ENCODE peak calls at places on chromosomes 4 and X, in nine cellular contexts. One of them, this sample, is unnamed.

GRCh38 chrX:44451056-44451455 is 91.6 kb downstream of the FUNDC1 start:
- DNase-seq in PC-3: no peak
- DNase-seq in activated T-helper 9 cell treated with anti-CD3 and anti-CD28 coated beads, Interleukin-2, amount 50 U/mL, for 16 hours: no peak
- DNase-seq in left lung: no peak
- DNase-seq in stimulated activated naive B cell treated with anti-CD40 and anti-IgM and Interleukin-4, amounts not matched to agents 10 μg/mL and 1 μg/mL and 100 μg/mL, for 72 hours: no peak
- DNase-seq in ELF-1: peak; percentile 27
- DNase-seq in prostate gland: no peak
- DNase-seq in activated effector memory CD4-positive, alpha-beta T cell treated with anti-CD3 and anti-CD28 coated beads, Interleukin-2, amount 50 U/mL, for 16 hours: no peak
- DNase-seq in uterus: no peak
- DNase-seq in this sample: no peak

GRCh38 chr4:24930136-24930535 is 17.3 kb upstream of the CCDC149 start:
- DNase-seq in activated T-helper 9 cell treated with anti-CD3 and anti-CD28 coated beads, Interleukin-2, amount 50 U/mL, for 16 hours: no peak
- DNase-seq in prostate gland: no peak
- DNase-seq in left lung: no peak
- DNase-seq in uterus: no peak
- DNase-seq in stimulated activated naive B cell treated with anti-CD40 and anti-IgM and Interleukin-4, amounts not matched to agents 10 μg/mL and 1 μg/mL and 100 μg/mL, for 72 hours: no peak
- DNase-seq in ELF-1: no peak
- DNase-seq in PC-3: peak; percentile 15
- DNase-seq in activated effector memory CD4-positive, alpha-beta T cell treated with anti-CD3 and anti-CD28 coated beads, Interleukin-2, amount 50 U/mL, for 16 hours: no peak
- DNase-seq in this sample: no peak

GRCh38 chrX:37349131-37350033 is at the start of gene PRRG1:
- DNase-seq in stimulated activated naive B cell treated with anti-CD40 and anti-IgM and Interleukin-4, amounts not matched to agents 10 μg/mL and 1 μg/mL and 100 μg/mL, for 72 hours: no peak
- DNase-seq in left lung: peak; percentile 83
- DNase-seq in ELF-1: peak; percentile 86
- DNase-seq in PC-3: peak; percentile 80
- DNase-seq in uterus: peak; percentile 74
- DNase-seq in activated effector memory CD4-positive, alpha-beta T cell treated with anti-CD3 and anti-CD28 coated beads, Interleukin-2, amount 50 U/mL, for 16 hours: no peak
- DNase-seq in activated T-helper 9 cell treated with anti-CD3 and anti-CD28 coated beads, Interleukin-2, amount 50 U/mL, for 16 hours: no peak
- DNase-seq in prostate gland: peak; percentile 64
- DNase-seq in this sample: no peak

GRCh38 chr4:2962614-2963184 is 507 bp downstream of the NOP14 start:
- DNase-seq in stimulated activated naive B cell treated with anti-CD40 and anti-IgM and Interleukin-4, amounts not matched to agents 10 μg/mL and 1 μg/mL and 100 μg/mL, for 72 hours: no peak
- DNase-seq in ELF-1: peak; percentile 79
- DNase-seq in PC-3: peak; percentile 25
- DNase-seq in left lung: no peak
- DNase-seq in activated T-helper 9 cell treated with anti-CD3 and anti-CD28 coated beads, Interleukin-2, amount 50 U/mL, for 16 hours: no peak
- DNase-seq in uterus: no peak
- DNase-seq in prostate gland: no peak
- DNase-seq in activated effector memory CD4-positive, alpha-beta T cell treated with anti-CD3 and anti-CD28 coated beads, Interleukin-2, amount 50 U/mL, for 16 hours: no peak
- DNase-seq in this sample: no peak

GRCh38 chr4:145944886-145945285 is 6.3 kb upstream of the ZNF827 start:
- DNase-seq in PC-3: no peak
- DNase-seq in uterus: no peak
- DNase-seq in ELF-1: no peak
- DNase-seq in activated effector memory CD4-positive, alpha-beta T cell treated with anti-CD3 and anti-CD28 coated beads, Interleukin-2, amount 50 U/mL, for 16 hours: no peak
- DNase-seq in prostate gland: no peak
- DNase-seq in left lung: no peak
- DNase-seq in activated T-helper 9 cell treated with anti-CD3 and anti-CD28 coated beads, Interleukin-2, amount 50 U/mL, for 16 hours: no peak
- DNase-seq in stimulated activated naive B cell treated with anti-CD40 and anti-IgM and Interleukin-4, amounts not matched to agents 10 μg/mL and 1 μg/mL and 100 μg/mL, for 72 hours: no peak
- DNase-seq in this sample: no peak

GRCh38 chrX:45824471-45824870 is 623.8 kb upstream of the DIPK2B start:
- DNase-seq in uterus: peak; percentile 61
- DNase-seq in activated T-helper 9 cell treated with anti-CD3 and anti-CD28 coated beads, Interleukin-2, amount 50 U/mL, for 16 hours: peak; percentile 36
- DNase-seq in prostate gland: no peak
- DNase-seq in stimulated activated naive B cell treated with anti-CD40 and anti-IgM and Interleukin-4, amounts not matched to agents 10 μg/mL and 1 μg/mL and 100 μg/mL, for 72 hours: peak; percentile 24
- DNase-seq in activated effector memory CD4-positive, alpha-beta T cell treated with anti-CD3 and anti-CD28 coated beads, Interleukin-2, amount 50 U/mL, for 16 hours: peak; percentile 84
- DNase-seq in ELF-1: peak; percentile 70
- DNase-seq in left lung: peak; percentile 50
- DNase-seq in PC-3: peak; percentile 96
- DNase-seq in this sample: peak; percentile 89

GRCh38 chr4:81685105-81685504 is 213.4 kb upstream of the RASGEF1B start:
- DNase-seq in left lung: no peak
- DNase-seq in activated effector memory CD4-positive, alpha-beta T cell treated with anti-CD3 and anti-CD28 coated beads, Interleukin-2, amount 50 U/mL, for 16 hours: no peak
- DNase-seq in prostate gland: no peak
- DNase-seq in uterus: no peak
- DNase-seq in stimulated activated naive B cell treated with anti-CD40 and anti-IgM and Interleukin-4, amounts not matched to agents 10 μg/mL and 1 μg/mL and 100 μg/mL, for 72 hours: no peak
- DNase-seq in ELF-1: no peak
- DNase-seq in PC-3: no peak
- DNase-seq in activated T-helper 9 cell treated with anti-CD3 and anti-CD28 coated beads, Interleukin-2, amount 50 U/mL, for 16 hours: no peak
- DNase-seq in this sample: no peak

GRCh38 chrX:8946488-8947050 is 87.4 kb downstream of the FAM9B start:
- DNase-seq in activated T-helper 9 cell treated with anti-CD3 and anti-CD28 coated beads, Interleukin-2, amount 50 U/mL, for 16 hours: no peak
- DNase-seq in PC-3: no peak
- DNase-seq in left lung: no peak
- DNase-seq in prostate gland: no peak
- DNase-seq in ELF-1: no peak
- DNase-seq in activated effector memory CD4-positive, alpha-beta T cell treated with anti-CD3 and anti-CD28 coated beads, Interleukin-2, amount 50 U/mL, for 16 hours: no peak
- DNase-seq in stimulated activated naive B cell treated with anti-CD40 and anti-IgM and Interleukin-4, amounts not matched to agents 10 μg/mL and 1 μg/mL and 100 μg/mL, for 72 hours: no peak
- DNase-seq in uterus: no peak
- DNase-seq in this sample: no peak

GRCh38 chr4:33323393-33323792 is 2603.2 kb downstream of the PCDH7 start:
- DNase-seq in stimulated activated naive B cell treated with anti-CD40 and anti-IgM and Interleukin-4, amounts not matched to agents 10 μg/mL and 1 μg/mL and 100 μg/mL, for 72 hours: no peak
- DNase-seq in ELF-1: no peak
- DNase-seq in activated T-helper 9 cell treated with anti-CD3 and anti-CD28 coated beads, Interleukin-2, amount 50 U/mL, for 16 hours: no peak
- DNase-seq in activated effector memory CD4-positive, alpha-beta T cell treated with anti-CD3 and anti-CD28 coated beads, Interleukin-2, amount 50 U/mL, for 16 hours: no peak
- DNase-seq in PC-3: peak; percentile 31
- DNase-seq in uterus: no peak
- DNase-seq in left lung: no peak
- DNase-seq in prostate gland: no peak
- DNase-seq in this sample: no peak

GRCh38 chr4:140156529-140157171 is 2.7 kb upstream of the MAML3 start:
- DNase-seq in ELF-1: no peak
- DNase-seq in activated effector memory CD4-positive, alpha-beta T cell treated with anti-CD3 and anti-CD28 coated beads, Interleukin-2, amount 50 U/mL, for 16 hours: peak; percentile 65
- DNase-seq in left lung: no peak
- DNase-seq in activated T-helper 9 cell treated with anti-CD3 and anti-CD28 coated beads, Interleukin-2, amount 50 U/mL, for 16 hours: peak; percentile 9
- DNase-seq in uterus: no peak
- DNase-seq in PC-3: no peak
- DNase-seq in stimulated activated naive B cell treated with anti-CD40 and anti-IgM and Interleukin-4, amounts not matched to agents 10 μg/mL and 1 μg/mL and 100 μg/mL, for 72 hours: peak; percentile 64
- DNase-seq in prostate gland: no peak
- DNase-seq in this sample: no peak

GRCh38 chr4:51995647-51996046 is 24.5 kb downstream of the LRRC66 start:
- DNase-seq in prostate gland: no peak
- DNase-seq in stimulated activated naive B cell treated with anti-CD40 and anti-IgM and Interleukin-4, amounts not matched to agents 10 μg/mL and 1 μg/mL and 100 μg/mL, for 72 hours: no peak
- DNase-seq in uterus: no peak
- DNase-seq in PC-3: no peak
- DNase-seq in ELF-1: peak; percentile 75
- DNase-seq in left lung: no peak
- DNase-seq in activated effector memory CD4-positive, alpha-beta T cell treated with anti-CD3 and anti-CD28 coated beads, Interleukin-2, amount 50 U/mL, for 16 hours: no peak
- DNase-seq in activated T-helper 9 cell treated with anti-CD3 and anti-CD28 coated beads, Interleukin-2, amount 50 U/mL, for 16 hours: no peak
- DNase-seq in this sample: no peak

GRCh38 chrX:14064632-14065432 is 35.1 kb upstream of the GEMIN8 start:
- DNase-seq in activated effector memory CD4-positive, alpha-beta T cell treated with anti-CD3 and anti-CD28 coated beads, Interleukin-2, amount 50 U/mL, for 16 hours: no peak
- DNase-seq in uterus: no peak
- DNase-seq in left lung: no peak
- DNase-seq in ELF-1: peak; percentile 46
- DNase-seq in activated T-helper 9 cell treated with anti-CD3 and anti-CD28 coated beads, Interleukin-2, amount 50 U/mL, for 16 hours: no peak
- DNase-seq in stimulated activated naive B cell treated with anti-CD40 and anti-IgM and Interleukin-4, amounts not matched to agents 10 μg/mL and 1 μg/mL and 100 μg/mL, for 72 hours: no peak
- DNase-seq in PC-3: peak; percentile 83
- DNase-seq in prostate gland: no peak
- DNase-seq in this sample: no peak

GRCh38 chr4:151960449-151961246 is 199.8 kb upstream of the GATB start:
- DNase-seq in activated T-helper 9 cell treated with anti-CD3 and anti-CD28 coated beads, Interleukin-2, amount 50 U/mL, for 16 hours: no peak
- DNase-seq in left lung: no peak
- DNase-seq in stimulated activated naive B cell treated with anti-CD40 and anti-IgM and Interleukin-4, amounts not matched to agents 10 μg/mL and 1 μg/mL and 100 μg/mL, for 72 hours: no peak
- DNase-seq in uterus: no peak
- DNase-seq in activated effector memory CD4-positive, alpha-beta T cell treated with anti-CD3 and anti-CD28 coated beads, Interleukin-2, amount 50 U/mL, for 16 hours: no peak
- DNase-seq in PC-3: peak; percentile 6
- DNase-seq in prostate gland: no peak
- DNase-seq in ELF-1: no peak
- DNase-seq in this sample: no peak

GRCh38 chr4:15400911-15401671 is 26.7 kb upstream of the C1QTNF7 start:
- DNase-seq in ELF-1: peak; percentile 88
- DNase-seq in prostate gland: peak; percentile 30
- DNase-seq in activated effector memory CD4-positive, alpha-beta T cell treated with anti-CD3 and anti-CD28 coated beads, Interleukin-2, amount 50 U/mL, for 16 hours: no peak
- DNase-seq in stimulated activated naive B cell treated with anti-CD40 and anti-IgM and Interleukin-4, amounts not matched to agents 10 μg/mL and 1 μg/mL and 100 μg/mL, for 72 hours: no peak
- DNase-seq in uterus: peak; percentile 57
- DNase-seq in activated T-helper 9 cell treated with anti-CD3 and anti-CD28 coated beads, Interleukin-2, amount 50 U/mL, for 16 hours: no peak
- DNase-seq in left lung: peak; percentile 82
- DNase-seq in PC-3: peak; percentile 41
- DNase-seq in this sample: no peak

GRCh38 chrX:10042055-10042454 is 74.9 kb downstream of the CLDN34 start:
- DNase-seq in ELF-1: no peak
- DNase-seq in activated T-helper 9 cell treated with anti-CD3 and anti-CD28 coated beads, Interleukin-2, amount 50 U/mL, for 16 hours: no peak
- DNase-seq in activated effector memory CD4-positive, alpha-beta T cell treated with anti-CD3 and anti-CD28 coated beads, Interleukin-2, amount 50 U/mL, for 16 hours: no peak
- DNase-seq in stimulated activated naive B cell treated with anti-CD40 and anti-IgM and Interleukin-4, amounts not matched to agents 10 μg/mL and 1 μg/mL and 100 μg/mL, for 72 hours: no peak
- DNase-seq in prostate gland: no peak
- DNase-seq in PC-3: no peak
- DNase-seq in left lung: no peak
- DNase-seq in uterus: no peak
- DNase-seq in this sample: no peak

GRCh38 chr4:29726938-29727337 is 993.2 kb upstream of the PCDH7 start:
- DNase-seq in uterus: no peak
- DNase-seq in stimulated activated naive B cell treated with anti-CD40 and anti-IgM and Interleukin-4, amounts not matched to agents 10 μg/mL and 1 μg/mL and 100 μg/mL, for 72 hours: no peak
- DNase-seq in ELF-1: no peak
- DNase-seq in left lung: no peak
- DNase-seq in activated effector memory CD4-positive, alpha-beta T cell treated with anti-CD3 and anti-CD28 coated beads, Interleukin-2, amount 50 U/mL, for 16 hours: no peak
- DNase-seq in activated T-helper 9 cell treated with anti-CD3 and anti-CD28 coated beads, Interleukin-2, amount 50 U/mL, for 16 hours: no peak
- DNase-seq in PC-3: no peak
- DNase-seq in prostate gland: no peak
- DNase-seq in this sample: no peak

GRCh38 chr4:39375478-39375877 is 9.3 kb upstream of the RFC1 start:
- DNase-seq in stimulated activated naive B cell treated with anti-CD40 and anti-IgM and Interleukin-4, amounts not matched to agents 10 μg/mL and 1 μg/mL and 100 μg/mL, for 72 hours: no peak
- DNase-seq in prostate gland: no peak
- DNase-seq in PC-3: no peak
- DNase-seq in left lung: no peak
- DNase-seq in ELF-1: no peak
- DNase-seq in uterus: no peak
- DNase-seq in activated T-helper 9 cell treated with anti-CD3 and anti-CD28 coated beads, Interleukin-2, amount 50 U/mL, for 16 hours: no peak
- DNase-seq in activated effector memory CD4-positive, alpha-beta T cell treated with anti-CD3 and anti-CD28 coated beads, Interleukin-2, amount 50 U/mL, for 16 hours: no peak
- DNase-seq in this sample: no peak

GRCh38 chrX:118216488-118216887 is 99.9 kb upstream of the KLHL13 start:
- DNase-seq in ELF-1: no peak
- DNase-seq in left lung: no peak
- DNase-seq in uterus: no peak
- DNase-seq in prostate gland: peak; percentile 5
- DNase-seq in activated effector memory CD4-positive, alpha-beta T cell treated with anti-CD3 and anti-CD28 coated beads, Interleukin-2, amount 50 U/mL, for 16 hours: no peak
- DNase-seq in activated T-helper 9 cell treated with anti-CD3 and anti-CD28 coated beads, Interleukin-2, amount 50 U/mL, for 16 hours: no peak
- DNase-seq in stimulated activated naive B cell treated with anti-CD40 and anti-IgM and Interleukin-4, amounts not matched to agents 10 μg/mL and 1 μg/mL and 100 μg/mL, for 72 hours: no peak
- DNase-seq in PC-3: no peak
- DNase-seq in this sample: no peak

GRCh38 chr4:183797445-183798248 is 107.5 kb upstream of the STOX2 start:
- DNase-seq in activated T-helper 9 cell treated with anti-CD3 and anti-CD28 coated beads, Interleukin-2, amount 50 U/mL, for 16 hours: no peak
- DNase-seq in uterus: no peak
- DNase-seq in left lung: peak; percentile 47
- DNase-seq in ELF-1: peak; percentile 65
- DNase-seq in activated effector memory CD4-positive, alpha-beta T cell treated with anti-CD3 and anti-CD28 coated beads, Interleukin-2, amount 50 U/mL, for 16 hours: no peak
- DNase-seq in prostate gland: peak; percentile 40
- DNase-seq in stimulated activated naive B cell treated with anti-CD40 and anti-IgM and Interleukin-4, amounts not matched to agents 10 μg/mL and 1 μg/mL and 100 μg/mL, for 72 hours: no peak
- DNase-seq in PC-3: no peak
- DNase-seq in this sample: no peak

GRCh38 chr4:77178560-77178959 is 21.6 kb downstream of the CCNG2 start:
- DNase-seq in activated effector memory CD4-positive, alpha-beta T cell treated with anti-CD3 and anti-CD28 coated beads, Interleukin-2, amount 50 U/mL, for 16 hours: no peak
- DNase-seq in left lung: no peak
- DNase-seq in prostate gland: no peak
- DNase-seq in activated T-helper 9 cell treated with anti-CD3 and anti-CD28 coated beads, Interleukin-2, amount 50 U/mL, for 16 hours: no peak
- DNase-seq in ELF-1: no peak
- DNase-seq in uterus: no peak
- DNase-seq in stimulated activated naive B cell treated with anti-CD40 and anti-IgM and Interleukin-4, amounts not matched to agents 10 μg/mL and 1 μg/mL and 100 μg/mL, for 72 hours: no peak
- DNase-seq in PC-3: no peak
- DNase-seq in this sample: no peak

GRCh38 chrX:39613997-39614679 is 483.6 kb downstream of the BCOR start:
- DNase-seq in activated T-helper 9 cell treated with anti-CD3 and anti-CD28 coated beads, Interleukin-2, amount 50 U/mL, for 16 hours: peak; percentile 56
- DNase-seq in prostate gland: no peak
- DNase-seq in ELF-1: peak; percentile 65
- DNase-seq in PC-3: no peak
- DNase-seq in left lung: peak; percentile 59
- DNase-seq in stimulated activated naive B cell treated with anti-CD40 and anti-IgM and Interleukin-4, amounts not matched to agents 10 μg/mL and 1 μg/mL and 100 μg/mL, for 72 hours: peak; percentile 81
- DNase-seq in activated effector memory CD4-positive, alpha-beta T cell treated with anti-CD3 and anti-CD28 coated beads, Interleukin-2, amount 50 U/mL, for 16 hours: peak; percentile 89
- DNase-seq in uterus: no peak
- DNase-seq in this sample: no peak